ENCODE peak calls at places on chromosomes 3 and 15, in nine cellular contexts. P, C, I, J, Z, L, O, W and T are unnamed samples.

GRCh38 chr3:78455737-78456136 is 1312.1 kb downstream of the ROBO1 start:
- DNase-seq in P (no peak), O (no peak), C (no peak), Z (no peak), I (no peak), W (no peak), L (no peak), J (no peak), T (no peak)

GRCh38 chr3:172341482-172342059 is 106.7 kb downstream of the GHSR start:
- DNase-seq in P (no peak), O (no peak), W (peak; percentile 50), I (peak; percentile 76), Z (no peak), L (peak; percentile 50), C (no peak), J (peak; percentile 26), T (peak; percentile 16)

GRCh38 chr15:74776851-74777768 is 4.8 kb upstream of the CSK start:
- DNase-seq in W (no peak), C (no peak), Z (no peak), P (no peak), J (peak; percentile 59), L (no peak), O (no peak), I (no peak), T (no peak)

GRCh38 chr15:27545494-27546255 is 553.4 kb downstream of the OCA2 start:
- DNase-seq in W (no peak), L (no peak), I (no peak), Z (no peak), J (no peak), P (no peak), O (peak; percentile 16), C (no peak), T (no peak)

GRCh38 chr3:42301446-42302175 is 35.6 kb upstream of the CCK start:
- DNase-seq in J (no peak), I (no peak), W (no peak), Z (no peak), P (no peak), L (no peak), O (no peak), C (no peak), T (peak; percentile 6)

GRCh38 chr15:48395532-48396011 is 64.3 kb downstream of the DUT start:
- DNase-seq in L (peak; percentile 85), J (no peak), C (no peak), W (no peak), I (peak; percentile 40), P (no peak), O (no peak), Z (no peak), T (peak; percentile 67)

GRCh38 chr3:133745981-133746721 is at the start of gene TF:
- DNase-seq in L (no peak), O (no peak), Z (no peak), C (no peak), P (no peak), J (no peak), I (no peak), W (no peak), T (no peak)

GRCh38 chr15:92524161-92524560 is 130.5 kb downstream of the ST8SIA2 start:
- DNase-seq in L (no peak), C (no peak), J (no peak), Z (no peak), O (peak; percentile 41), W (no peak), I (no peak), P (no peak), T (no peak)

GRCh38 chr3:2653706-2654105 is 456.5 kb downstream of the IL5RA start:
- DNase-seq in L (no peak), J (no peak), Z (no peak), W (no peak), C (no peak), I (no peak), P (no peak), O (no peak), T (no peak)

GRCh38 chr15:77542491-77543001 is 90.2 kb downstream of the LINGO1 start:
- DNase-seq in C (no peak), W (peak; percentile 27), O (no peak), I (peak; percentile 21), J (no peak), P (no peak), L (peak; percentile 68), Z (no peak), T (no peak)

GRCh38 chr3:132254076-132254755 is 63.0 kb upstream of the ACP3 start:
- DNase-seq in Z (no peak), C (no peak), I (no peak), W (no peak), O (no peak), L (peak; percentile 25), J (no peak), P (no peak), T (peak; percentile 17)

GRCh38 chr15:68262514-68263356 is 14.8 kb upstream of the FEM1B start:
- DNase-seq in I (no peak), O (no peak), W (no peak), L (no peak), Z (no peak), P (no peak), C (no peak), J (no peak), T (no peak)

GRCh38 chr3:123085293-123085949 is 18.6 kb downstream of the PDIA5 start:
- DNase-seq in W (no peak), Z (no peak), J (no peak), P (no peak), O (no peak), L (no peak), C (no peak), I (no peak), T (no peak)

GRCh38 chr3:78368576-78369345 is 1328.9 kb downstream of the ROBO2 start:
- DNase-seq in L (no peak), I (peak; percentile 4), J (no peak), O (no peak), P (no peak), Z (no peak), C (no peak), W (peak; percentile 63), T (no peak)

GRCh38 chr3:172094621-172095557 is 55.5 kb downstream of the FNDC3B start:
- DNase-seq in I (no peak), P (no peak), C (no peak), W (no peak), J (no peak), L (no peak), O (no peak), Z (no peak), T (no peak)